ENCODE peak calls at places on chromosomes 1 and 21, in nine cellular contexts. H is heart left ventricle; W is stomach; B is kidney; N is type B pancreatic cell; Z is fibroblast of mammary gland; R is fibroblast of pulmonary artery; M is CD4-positive, alpha-beta T cell; L is dorsolateral prefrontal cortex. P is an unnamed sample.

GRCh38 chr1:9629445-9630201 is 21.9 kb upstream of the PIK3CD start:
- DNase-seq in H (peak), W (peak), B (no peak), N (peak), Z (no peak), R (no peak), M (peak), L (no peak), P (no peak)

GRCh38 chr1:230320804-230321203 is 105.3 kb downstream of the PGBD5 start:
- DNase-seq in H (no peak), W (no peak), B (peak), N (no peak), Z (no peak), R (no peak), M (no peak), L (no peak), P (no peak)

GRCh38 chr21:35102488-35103407 is 53.6 kb upstream of the RUNX1 start:
- DNase-seq in H (peak), W (peak), B (no peak), N (no peak), Z (no peak), R (no peak), M (peak), L (no peak), P (no peak)

GRCh38 chr1:200346744-200347143 is 63.1 kb downstream of the ZNF281 start:
- DNase-seq in H (no peak), W (no peak), B (no peak), N (no peak), Z (peak), R (no peak), M (no peak), L (no peak), P (no peak)

GRCh38 chr1:221725683-221726330 is 16.1 kb downstream of the DUSP10 start:
- DNase-seq in H (no peak), W (no peak), B (no peak), N (no peak), Z (peak), R (peak), M (no peak), L (no peak), P (no peak)

GRCh38 chr1:29121951-29122661 is 1.6 kb downstream of the TMEM200B start:
- DNase-seq in H (no peak), W (no peak), B (peak), N (peak), Z (peak), R (peak), M (no peak), L (peak), P (peak)

GRCh38 chr1:62435231-62436038 is 1.4 kb upstream of the USP1 start:
- DNase-seq in H (no peak), W (no peak), B (no peak), N (no peak), Z (no peak), R (no peak), M (peak), L (no peak), P (no peak)

GRCh38 chr21:29309703-29310102 is 11.0 kb downstream of the BACH1 start:
- DNase-seq in H (no peak), W (no peak), B (no peak), N (no peak), Z (no peak), R (no peak), M (no peak), L (no peak), P (no peak)

GRCh38 chr1:202165267-202165941 is 5.0 kb upstream of the PTPN7 start:
- DNase-seq in H (no peak), W (no peak), B (peak), N (no peak), Z (no peak), R (no peak), M (no peak), L (no peak), P (no peak)

GRCh38 chr1:83632906-83633305 is 366.0 kb downstream of the TTLL7 start:
- DNase-seq in H (no peak), W (no peak), B (no peak), N (no peak), Z (no peak), R (no peak), M (no peak), L (no peak), P (no peak)

GRCh38 chr1:151976015-151976343 is 17.7 kb downstream of the S100A10 start:
- DNase-seq in H (no peak), W (no peak), B (no peak), N (no peak), Z (no peak), R (no peak), M (no peak), L (no peak), P (no peak)

GRCh38 chr1:175410560-175410959 is 218.0 kb upstream of the KIAA0040 start:
- DNase-seq in H (no peak), W (no peak), B (no peak), N (no peak), Z (no peak), R (no peak), M (no peak), L (no peak), P (no peak)

GRCh38 chr1:162632743-162633326 is 571 bp downstream of the DDR2 start:
- DNase-seq in H (peak), W (no peak), B (no peak), N (no peak), Z (no peak), R (peak), M (no peak), L (no peak), P (no peak)

GRCh38 chr21:32307706-32308105 is 9.1 kb downstream of the MRAP start:
- DNase-seq in H (no peak), W (no peak), B (no peak), N (peak), Z (peak), R (peak), M (no peak), L (no peak), P (no peak)

GRCh38 chr1:180911640-180912161 is 996 bp upstream of the KIAA1614 start:
- DNase-seq in H (no peak), W (no peak), B (no peak), N (no peak), Z (peak), R (peak), M (no peak), L (no peak), P (no peak)

GRCh38 chr1:33966346-33967141 is 102.7 kb downstream of the HMGB4 start:
- DNase-seq in H (no peak), W (no peak), B (no peak), N (no peak), Z (peak), R (no peak), M (no peak), L (no peak), P (no peak)

GRCh38 chr1:2311184-2312032 is 79.9 kb downstream of the MORN1 start:
- DNase-seq in H (no peak), W (peak), B (no peak), N (no peak), Z (peak), R (peak), M (peak), L (no peak), P (peak)
- TF ChIP-seq CTCF in H (peak), W (peak), B (no peak), N (peak), Z (peak), R (peak), M (peak), L (peak), P (peak)

DNA sequence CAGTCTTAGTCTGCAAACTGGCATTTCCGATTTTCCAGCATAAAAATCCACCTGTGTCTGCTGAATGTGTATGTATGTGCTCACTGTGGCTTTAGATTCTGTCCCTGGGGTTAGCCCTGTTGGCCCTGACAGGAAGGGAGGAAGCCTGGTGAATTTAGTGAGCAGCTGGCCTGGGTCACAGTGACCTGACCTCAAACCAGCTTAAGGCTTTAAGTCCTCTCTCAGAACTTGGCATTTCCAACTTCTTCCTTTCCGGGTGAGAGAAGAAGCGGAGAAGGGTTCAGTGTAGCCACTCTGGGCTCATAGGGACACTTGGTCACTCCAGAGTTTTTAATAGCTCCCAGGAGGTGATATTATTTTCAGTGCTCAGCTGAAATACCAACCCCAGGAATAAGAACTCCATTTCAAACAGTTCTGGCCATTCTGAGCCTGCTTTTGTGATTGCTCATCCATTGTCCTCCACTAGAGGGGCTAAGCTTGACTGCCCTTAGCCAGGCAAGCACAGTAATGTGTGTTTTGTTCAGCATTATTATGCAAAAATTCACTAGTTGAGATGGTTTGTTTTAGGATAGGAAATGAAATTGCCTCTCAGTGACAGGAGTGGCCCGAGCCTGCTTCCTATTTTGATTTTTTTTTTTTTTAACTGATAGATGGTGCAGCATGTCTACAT is 2.5 kb upstream of the OLFML3 start:
- DNase-seq in H (no peak), W (no peak), B (no peak), N (no peak), Z (peak), R (peak), M (no peak), L (no peak), P (no peak)
- TF ChIP-seq CTCF in H (peak), W (no peak), B (peak), N (peak), Z (peak), R (peak), M (no peak), L (peak), P (peak)

DNA sequence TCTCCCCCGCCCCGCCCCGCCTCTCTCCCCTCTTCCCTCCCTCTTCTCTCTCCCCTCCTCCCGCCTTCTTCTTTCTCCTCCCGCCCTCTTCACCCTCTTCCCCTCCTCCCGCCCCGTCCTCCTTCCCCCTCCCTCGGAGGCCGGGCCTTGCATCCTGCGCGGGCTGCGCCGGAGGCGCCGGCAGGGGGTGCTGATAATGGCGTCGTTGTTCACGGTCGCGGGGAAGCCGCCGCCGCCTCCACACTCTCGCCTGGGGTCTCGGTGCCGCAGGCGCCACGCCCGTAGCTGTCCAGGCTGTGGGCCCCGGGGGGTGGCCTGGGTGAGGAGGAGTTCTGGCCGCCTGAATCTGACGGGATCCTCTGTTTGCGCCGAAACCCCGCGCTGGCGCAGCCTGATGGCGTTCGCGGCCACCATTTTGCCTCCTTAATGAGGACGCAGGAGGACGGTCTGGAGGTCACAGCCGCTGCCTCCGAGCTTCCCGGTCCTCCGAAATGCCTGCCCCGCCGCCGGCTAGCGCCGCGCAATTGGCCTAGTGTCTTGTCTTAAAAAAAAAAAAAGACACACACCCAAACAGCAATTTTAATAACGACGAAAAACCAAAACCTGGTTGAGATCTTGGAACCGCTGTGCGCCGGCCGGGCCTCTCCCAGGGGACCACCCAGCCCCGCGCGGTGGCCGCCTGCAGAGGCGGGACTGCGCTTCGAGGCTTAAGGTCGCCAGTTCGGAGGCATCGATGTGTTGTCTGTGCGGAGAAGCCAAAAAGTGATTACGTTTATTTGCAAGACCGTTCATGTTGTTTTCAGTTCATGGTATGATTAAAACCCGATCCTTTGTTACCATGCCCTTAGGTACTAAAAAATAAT is 106.5 kb upstream of the HNRNPU start:
- DNase-seq in H (peak), W (peak), B (peak), N (peak), Z (peak), R (peak), M (peak), L (peak), P (peak)
- TF ChIP-seq CTCF in H (peak), W (peak), B (peak), N (peak), Z (peak), R (peak), M (peak), L (peak), P (peak)

GRCh38 chr1:182391028-182391361 is 595 bp downstream of the GLUL start:
- DNase-seq in H (no peak), W (no peak), B (no peak), N (no peak), Z (no peak), R (no peak), M (no peak), L (no peak), P (no peak)

GRCh38 chr1:182389619-182390047 is 2.0 kb downstream of the GLUL start:
- DNase-seq in H (peak), W (no peak), B (no peak), N (no peak), Z (no peak), R (no peak), M (no peak), L (no peak), P (no peak)

GRCh38 chr1:182392045-182393028 is 747 bp upstream of the GLUL start:
- DNase-seq in H (peak), W (peak), B (peak), N (no peak), Z (peak), R (peak), M (no peak), L (no peak), P (no peak)

GRCh38 chr1:182394055-182394775 is 2.6 kb upstream of the GLUL start:
- DNase-seq in H (no peak), W (no peak), B (no peak), N (no peak), Z (no peak), R (no peak), M (no peak), L (no peak), P (no peak)

DNA sequence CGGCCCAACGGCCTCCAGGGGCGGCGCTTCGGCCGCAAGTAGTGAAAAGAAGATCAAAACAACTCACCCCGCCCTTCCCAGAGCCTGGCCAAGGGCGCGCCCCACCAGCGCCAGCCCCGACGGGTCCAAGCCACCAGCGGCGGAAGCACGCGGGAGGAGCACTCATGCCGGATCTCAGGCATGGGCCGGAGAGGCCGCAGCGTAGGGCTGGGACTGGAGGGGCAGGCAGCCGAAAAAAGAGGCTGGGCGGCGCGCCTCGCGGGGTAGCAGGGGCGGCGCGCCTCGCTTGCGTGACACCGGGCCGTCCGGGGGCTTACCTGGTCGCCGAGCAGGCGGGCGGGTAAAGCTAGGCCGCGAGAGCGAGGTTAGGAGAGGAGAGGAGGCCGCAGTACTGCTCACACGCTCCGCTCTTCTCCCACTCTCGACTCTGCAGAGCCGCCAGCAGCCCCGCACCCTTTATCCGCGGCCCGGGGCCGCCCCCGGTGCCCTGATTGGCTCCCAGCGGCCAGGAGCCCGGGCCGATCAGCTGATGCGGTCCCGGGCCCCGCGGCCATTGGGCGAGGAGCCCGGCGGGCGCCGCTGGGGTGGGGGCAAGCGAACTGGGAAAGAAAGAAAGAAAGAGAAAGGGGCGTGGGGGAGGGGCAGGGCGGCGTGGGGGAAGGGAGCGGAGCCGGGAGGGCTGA is at the start of gene GLUL:
- DNase-seq in H (peak), W (peak), B (peak), N (peak), Z (peak), R (peak), M (peak), L (peak), P (peak)
- TF ChIP-seq CTCF in H (no peak), W (peak), B (no peak), N (peak), Z (no peak), R (peak), M (no peak), L (no peak), P (no peak)

DNA sequence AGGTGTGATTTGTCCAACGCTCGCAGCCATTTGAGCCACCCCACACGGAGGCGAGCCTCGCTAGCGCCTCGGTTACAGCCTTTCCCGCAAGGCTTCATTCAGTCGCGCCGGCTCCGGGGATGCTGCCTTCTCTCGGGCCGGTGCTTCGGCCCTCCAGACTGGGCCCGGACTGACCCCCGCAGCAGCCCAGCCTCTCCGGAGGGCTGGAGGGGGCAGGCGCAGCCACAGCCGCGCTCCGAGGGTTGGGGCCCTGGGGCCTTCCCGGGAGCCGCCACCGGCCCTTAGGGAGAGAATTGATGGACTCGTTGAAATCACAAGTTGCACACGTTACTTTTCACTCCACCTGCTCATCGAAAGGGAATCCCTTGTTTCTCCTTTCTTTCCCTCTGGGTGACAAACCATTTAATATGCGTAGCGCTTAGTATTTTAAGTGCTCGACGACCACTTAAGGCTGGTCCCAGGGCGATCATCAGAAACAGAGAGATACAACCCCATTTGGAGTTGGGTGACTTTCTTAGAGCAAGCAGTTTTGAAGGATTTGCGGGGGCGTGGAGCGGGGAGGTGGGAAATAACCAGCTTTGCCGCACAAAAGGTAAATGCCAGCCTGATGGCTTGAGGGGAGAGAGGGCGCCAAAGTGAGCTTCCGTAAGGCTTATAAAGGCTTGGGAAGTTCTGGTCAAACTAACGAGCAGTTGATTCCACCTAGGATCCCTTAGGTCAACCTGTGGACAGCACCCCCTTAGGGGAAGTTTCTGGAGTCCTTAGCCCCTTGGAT is 24.6 kb upstream of the ENAH start:
- DNase-seq in H (no peak), W (no peak), B (no peak), N (no peak), Z (no peak), R (no peak), M (no peak), L (peak), P (peak)
- TF ChIP-seq CTCF in H (no peak), W (no peak), B (no peak), N (no peak), Z (no peak), R (no peak), M (no peak), L (no peak), P (no peak)

GRCh38 chr1:40650075-40650474 is 15.4 kb downstream of the RIMS3 start:
- DNase-seq in H (peak), W (no peak), B (no peak), N (no peak), Z (no peak), R (peak), M (no peak), L (no peak), P (no peak)

GRCh38 chr1:40652452-40652851 is 13.0 kb downstream of the RIMS3 start:
- DNase-seq in H (no peak), W (no peak), B (no peak), N (no peak), Z (no peak), R (no peak), M (no peak), L (no peak), P (no peak)

GRCh38 chr1:40649592-40649930 is 15.9 kb downstream of the RIMS3 start:
- DNase-seq in H (no peak), W (no peak), B (no peak), N (no peak), Z (no peak), R (no peak), M (no peak), L (peak), P (no peak)

GRCh38 chr1:40652979-40653378 is 12.5 kb downstream of the RIMS3 start:
- DNase-seq in H (no peak), W (no peak), B (no peak), N (no peak), Z (no peak), R (no peak), M (no peak), L (no peak), P (no peak)

DNA sequence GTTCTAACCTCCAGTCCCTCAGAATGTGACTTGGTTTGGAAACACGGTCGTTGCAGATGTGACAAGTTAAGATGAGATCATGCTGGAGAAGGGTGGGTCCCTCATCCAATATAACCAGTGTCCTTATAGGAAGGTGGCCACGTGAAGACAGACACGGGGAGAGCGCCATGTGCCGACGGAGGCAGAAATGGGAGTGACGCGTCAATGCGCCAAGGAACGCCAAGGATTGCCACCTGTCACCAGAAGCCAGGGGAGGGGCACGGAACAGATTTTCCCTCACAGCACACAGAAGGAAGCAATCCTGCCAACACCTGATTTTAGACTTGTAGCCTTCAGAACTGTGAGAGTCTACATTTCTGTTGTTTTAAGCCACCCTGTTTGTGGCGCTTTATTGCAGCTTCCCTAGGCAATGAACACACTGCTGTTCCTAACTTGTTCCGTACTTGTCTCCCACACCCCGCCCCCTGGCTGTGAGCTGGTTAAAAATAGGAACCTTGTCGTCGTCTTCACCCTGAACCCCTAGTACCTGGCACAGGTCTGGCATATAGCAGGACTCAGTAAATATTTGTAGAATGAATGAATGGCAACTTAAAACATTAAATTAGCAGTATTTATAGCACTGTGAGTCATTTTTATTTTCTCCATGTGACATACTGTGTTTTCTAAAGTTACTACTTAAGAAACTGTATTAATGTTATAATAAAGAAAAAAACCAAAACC is 14.2 kb downstream of the RIMS3 start:
- DNase-seq in H (peak), W (peak), B (no peak), N (no peak), Z (no peak), R (no peak), M (no peak), L (peak), P (no peak)
- TF ChIP-seq CTCF in H (no peak), W (no peak), B (no peak), N (no peak), Z (no peak), R (no peak), M (no peak), L (no peak), P (no peak)

P was measured in progenitor cell of endocrine pancreas.